ENCODE peak calls at places on chromosome 14, in six cellular contexts. D, U, Q, R, G and L are unnamed samples.
A peak's percentile ranks its signal among the peaks of the same experiment; 100 is the strongest.

GRCh38 chr14:101233861-101234587 is 327.3 kb upstream of the DIO3 start:
- DNase-seq in Q (no peak), D (no peak), R (no peak), G (no peak), U (no peak), L (no peak)

GRCh38 chr14:103847439-103847953 is at the start of gene PPP1R13B:
- DNase-seq in Q (peak; percentile 95), G (peak; percentile 92), U (peak; percentile 76), R (peak; percentile 90), D (peak; percentile 93), L (peak; percentile 70)

GRCh38 chr14:23094666-23095195 is at the start of gene ACIN1:
- DNase-seq in G (no peak), R (peak; percentile 79), D (peak; percentile 59), Q (no peak), U (peak; percentile 85), L (peak; percentile 79)

GRCh38 chr14:72745546-72745945 is 148.4 kb downstream of the DPF3 start:
- DNase-seq in G (no peak), Q (no peak), R (peak; percentile 77), U (no peak), D (no peak), L (no peak)

GRCh38 chr14:36988568-36988967 is 183.8 kb downstream of the SLC25A21 start:
- DNase-seq in G (no peak), Q (no peak), U (no peak), R (no peak), D (no peak), L (no peak)

GRCh38 chr14:37172024-37172869 is at the start of gene SLC25A21:
- DNase-seq in Q (peak; percentile 91), G (no peak), D (no peak), U (peak; percentile 2), R (peak; percentile 85), L (peak; percentile 57)

GRCh38 chr14:55136241-55136640 is 7.2 kb downstream of the LGALS3 start:
- DNase-seq in R (no peak), Q (no peak), D (no peak), U (no peak), G (no peak), L (no peak)

GRCh38 chr14:74940956-74941565 is 14.3 kb downstream of the PGF start:
- DNase-seq in D (no peak), Q (no peak), G (no peak), U (no peak), R (no peak), L (no peak)

GRCh38 chr14:105147701-105148603 is 20.6 kb downstream of the JAG2 start:
- DNase-seq in D (no peak), G (no peak), U (no peak), R (no peak), Q (no peak), L (no peak)

GRCh38 chr14:21163721-21164120 is 7.9 kb upstream of the OR5AU1 start:
- DNase-seq in G (no peak), D (no peak), R (no peak), Q (no peak), U (no peak), L (no peak)

GRCh38 chr14:34874386-34875030 is 652 bp downstream of the BAZ1A start:
- DNase-seq in U (peak; percentile 50), D (peak; percentile 28), R (peak; percentile 58), G (peak; percentile 34), Q (peak; percentile 68), L (no peak)

GRCh38 chr14:99981806-99982205 is 83.4 kb upstream of the EVL start:
- DNase-seq in Q (no peak), U (no peak), R (no peak), D (no peak), G (no peak), L (no peak)

GRCh38 chr14:80024417-80024816 is 186.9 kb downstream of the DIO2 start:
- DNase-seq in Q (no peak), D (no peak), U (no peak), R (no peak), G (no peak), L (no peak)

GRCh38 chr14:69363055-69363454 is 35.0 kb downstream of the ERH start:
- DNase-seq in G (no peak), Q (peak; percentile 31), U (no peak), R (no peak), D (no peak), L (no peak)

GRCh38 chr14:51780006-51780692 is 80.3 kb upstream of the GNG2 start:
- DNase-seq in G (peak; percentile 60), R (peak; percentile 77), U (peak; percentile 60), D (peak; percentile 58), Q (peak; percentile 82), L (peak; percentile 4)

GRCh38 chr14:64634558-64634957 is 69.7 kb upstream of the PLEKHG3 start:
- DNase-seq in U (no peak), D (no peak), Q (peak; percentile 31), G (no peak), R (no peak), L (no peak)

GRCh38 chr14:91374897-91375747 is 42.5 kb downstream of the CCDC88C start:
- DNase-seq in U (no peak), Q (peak; percentile 99), D (no peak), G (no peak), R (no peak), L (no peak)

GRCh38 chr14:103879570-103880333 is 32.4 kb upstream of the PPP1R13B start:
- DNase-seq in U (no peak), Q (no peak), R (peak; percentile 52), G (no peak), D (no peak), L (no peak)

GRCh38 chr14:52048641-52049204 is 20.1 kb downstream of the NID2 start:
- DNase-seq in Q (no peak), D (no peak), U (no peak), G (no peak), R (peak; percentile 57), L (no peak)

GRCh38 chr14:87264796-87265195 is 728.2 kb downstream of the GALC start:
- DNase-seq in G (no peak), Q (no peak), D (no peak), R (no peak), U (no peak), L (no peak)

GRCh38 chr14:72608391-72609204 is 285.3 kb downstream of the DPF3 start:
- DNase-seq in R (peak; percentile 90), Q (no peak), D (no peak), U (no peak), G (no peak), L (no peak)

GRCh38 chr14:24131549-24131966 is 1.1 kb downstream of the FITM1 start:
- DNase-seq in U (no peak), G (no peak), D (no peak), R (no peak), Q (no peak), L (no peak)

GRCh38 chr14:77037886-77038511 is 9.5 kb upstream of the IRF2BPL start:
- DNase-seq in G (no peak), U (no peak), R (no peak), Q (peak; percentile 61), D (peak; percentile 59), L (peak; percentile 40)

GRCh38 chr14:55340482-55340881 is 69.3 kb downstream of the FBXO34 start:
- DNase-seq in D (no peak), Q (peak; percentile 99), G (no peak), R (no peak), U (no peak), L (no peak)

GRCh38 chr14:44494125-44494524 is 13.0 kb downstream of the FSCB start:
- DNase-seq in D (no peak), R (peak; percentile 2), G (no peak), Q (peak; percentile 67), U (no peak), L (no peak)

GRCh38 chr14:100476012-100476822 is 111.0 kb downstream of the BEGAIN start:
- DNase-seq in Q (no peak), R (peak; percentile 72), D (no peak), U (no peak), G (no peak), L (no peak)

GRCh38 chr14:49880267-49881064 is 12.4 kb upstream of the ARF6 start:
- DNase-seq in Q (no peak), D (no peak), G (no peak), U (no peak), R (no peak), L (no peak)